ENCODE peak calls at places on chromosomes 5 and 9, in four cellular contexts. One of them, this sample, is unnamed.
A peak's percentile ranks its signal among the peaks of the same experiment; 100 is the strongest.

GRCh38 chr5:81750308-81751008 is 439 bp downstream of the SSBP2 start:
- DNase-seq in T follicular helper cell: peak; percentile 4
- DNase-seq in thyroid gland: peak; percentile 18
- DNase-seq in GM13977: peak; percentile 59
- DNase-seq in this sample: no peak

GRCh38 chr9:137439158-137439714 is 1.9 kb downstream of the ENTPD8 start:
- DNase-seq in T follicular helper cell: no peak
- DNase-seq in thyroid gland: no peak
- DNase-seq in GM13977: no peak
- DNase-seq in this sample: no peak

GRCh38 chr5:172110921-172111873 is 76.8 kb downstream of the STK10 start:
- DNase-seq in T follicular helper cell: peak; percentile 49
- DNase-seq in thyroid gland: no peak
- DNase-seq in GM13977: peak; percentile 85
- DNase-seq in this sample: no peak

GRCh38 chr5:32909207-32909606 is 198.1 kb downstream of the NPR3 start:
- DNase-seq in T follicular helper cell: no peak
- DNase-seq in thyroid gland: no peak
- DNase-seq in GM13977: no peak
- DNase-seq in this sample: no peak

GRCh38 chr9:99305820-99306811 is 84.0 kb downstream of the SEC61B start:
- DNase-seq in T follicular helper cell: no peak
- DNase-seq in thyroid gland: no peak
- DNase-seq in GM13977: no peak
- DNase-seq in this sample: no peak

GRCh38 chr5:8019719-8020218 is 150.8 kb downstream of the MTRR start:
- DNase-seq in T follicular helper cell: no peak
- DNase-seq in thyroid gland: no peak
- DNase-seq in GM13977: no peak
- DNase-seq in this sample: no peak

GRCh38 chr5:75342836-75343235 is 5.8 kb downstream of the HMGCR start:
- DNase-seq in T follicular helper cell: no peak
- DNase-seq in thyroid gland: no peak
- DNase-seq in GM13977: no peak
- DNase-seq in this sample: no peak

GRCh38 chr9:17402309-17402708 is 176.6 kb upstream of the SH3GL2 start:
- DNase-seq in T follicular helper cell: no peak
- DNase-seq in thyroid gland: no peak
- DNase-seq in GM13977: no peak
- DNase-seq in this sample: no peak

GRCh38 chr5:103249068-103249467 is 9.5 kb upstream of the MACIR start:
- DNase-seq in T follicular helper cell: no peak
- DNase-seq in thyroid gland: no peak
- DNase-seq in GM13977: no peak
- DNase-seq in this sample: no peak

GRCh38 chr9:132996526-132996925 is 18.0 kb downstream of the GFI1B start:
- DNase-seq in T follicular helper cell: no peak
- DNase-seq in thyroid gland: no peak
- DNase-seq in GM13977: no peak
- DNase-seq in this sample: no peak

GRCh38 chr9:20559236-20559896 is 62.9 kb downstream of the MLLT3 start:
- DNase-seq in T follicular helper cell: no peak
- DNase-seq in thyroid gland: no peak
- DNase-seq in GM13977: no peak
- DNase-seq in this sample: no peak

GRCh38 chr9:98851730-98852462 is 44.4 kb downstream of the GALNT12 start:
- DNase-seq in T follicular helper cell: no peak
- DNase-seq in thyroid gland: no peak
- DNase-seq in GM13977: no peak
- DNase-seq in this sample: no peak

GRCh38 chr5:179171816-179172745 is 111.9 kb downstream of the ZNF354C start:
- DNase-seq in T follicular helper cell: no peak
- DNase-seq in thyroid gland: no peak
- DNase-seq in GM13977: no peak
- DNase-seq in this sample: no peak

GRCh38 chr5:60092671-60093422 is 199.3 kb upstream of the PDE4D start:
- DNase-seq in T follicular helper cell: no peak
- DNase-seq in thyroid gland: no peak
- DNase-seq in GM13977: no peak
- DNase-seq in this sample: no peak

GRCh38 chr9:2085719-2086515 is 70.8 kb downstream of the SMARCA2 start:
- DNase-seq in T follicular helper cell: no peak
- DNase-seq in thyroid gland: no peak
- DNase-seq in GM13977: no peak
- DNase-seq in this sample: no peak

This sample was measured in prostate gland.